ENCODE peak calls at places on chromosomes 7 and 10, in six cellular contexts. F is fibroblast of lung, O is heart left ventricle, U is PC-9, D is AG10803, W is lower lobe of right lung. V is an unnamed sample.

GRCh38 chr10:87852092-87852491 is 11.2 kb downstream of the KLLN start:
- DNase-seq in F (no peak), O (no peak), U (no peak), D (no peak), W (no peak), V (no peak)

GRCh38 chr7:23864984-23865383 is 155.0 kb downstream of the STK31 start:
- DNase-seq in F (peak), O (no peak), U (peak), D (peak), W (no peak), V (no peak)

GRCh38 chr10:72740526-72740925 is 48.6 kb downstream of the MCU start:
- DNase-seq in F (peak), O (peak), U (peak), D (no peak), W (no peak), V (no peak)

GRCh38 chr7:108813247-108814014 is 243.8 kb downstream of the DNAJB9 start:
- DNase-seq in F (no peak), O (no peak), U (no peak), D (no peak), W (no peak), V (no peak)

GRCh38 chr10:123143162-123143824 is 4.6 kb upstream of the HMX2 start:
- DNase-seq in F (no peak), O (no peak), U (no peak), D (no peak), W (no peak), V (no peak)

GRCh38 chr7:73615886-73616285 is 8.4 kb downstream of the MLXIPL start:
- DNase-seq in F (no peak), O (no peak), U (no peak), D (peak), W (no peak), V (no peak)

GRCh38 chr10:123096452-123096851 is 39.3 kb upstream of the HMX3 start:
- DNase-seq in F (no peak), O (no peak), U (no peak), D (no peak), W (no peak), V (no peak)

GRCh38 chr7:92797693-92798092 is 38.7 kb downstream of the CDK6 start:
- DNase-seq in F (peak), O (peak), U (no peak), D (peak), W (no peak), V (no peak)

GRCh38 chr10:72682626-72683025 is 9.3 kb upstream of the MCU start:
- DNase-seq in F (peak), O (no peak), U (no peak), D (no peak), W (no peak), V (no peak)

GRCh38 chr10:68560916-68561691 is 967 bp downstream of the TET1 start:
- DNase-seq in F (peak), O (peak), U (no peak), D (no peak), W (no peak), V (no peak)

GRCh38 chr10:114825513-114826253 is 4.1 kb downstream of the FHIP2A start:
- DNase-seq in F (peak), O (no peak), U (no peak), D (peak), W (no peak), V (no peak)

GRCh38 chr10:62076872-62077271 is 175.4 kb downstream of the ARID5B start:
- DNase-seq in F (peak), O (no peak), U (peak), D (peak), W (no peak), V (no peak)

GRCh38 chr7:4139656-4140320 is 542.3 kb upstream of the FOXK1 start:
- DNase-seq in F (no peak), O (no peak), U (no peak), D (no peak), W (peak), V (no peak)

GRCh38 chr7:7181519-7182155 is 707 bp upstream of the C1GALT1 start:
- DNase-seq in F (peak), O (peak), U (peak), D (peak), W (peak), V (no peak)

GRCh38 chr7:101725911-101726310 is 91.5 kb upstream of the CUX1 start:
- DNase-seq in F (no peak), O (no peak), U (no peak), D (no peak), W (no peak), V (no peak)

GRCh38 chr7:13312327-13312726 is 624.9 kb downstream of the ARL4A start:
- DNase-seq in F (no peak), O (no peak), U (no peak), D (no peak), W (no peak), V (no peak)

GRCh38 chr10:118498623-118499022 is 96.8 kb downstream of the PRLHR start:
- DNase-seq in F (no peak), O (no peak), U (no peak), D (no peak), W (no peak), V (no peak)

GRCh38 chr10:131144711-131145375 is 166.7 kb downstream of the TCERG1L start:
- DNase-seq in F (no peak), O (no peak), U (no peak), D (no peak), W (peak), V (peak)

GRCh38 chr7:31192996-31193395 is 140.9 kb downstream of the ADCYAP1R1 start:
- DNase-seq in F (peak), O (peak), U (no peak), D (peak), W (peak), V (peak)

GRCh38 chr7:30989008-30989823 is 25.5 kb downstream of the GHRHR start:
- DNase-seq in F (no peak), O (no peak), U (no peak), D (no peak), W (no peak), V (no peak)

GRCh38 chr10:48509974-48510692 is 94.7 kb downstream of the ARHGAP22 start:
- DNase-seq in F (no peak), O (no peak), U (no peak), D (no peak), W (no peak), V (no peak)

GRCh38 chr10:46224414-46224682 is 62.4 kb upstream of the ANTXRL start:
- DNase-seq in F (no peak), O (no peak), U (no peak), D (no peak), W (no peak), V (no peak)

GRCh38 chr10:46223626-46224413 is 63.0 kb upstream of the ANTXRL start:
- DNase-seq in F (no peak), O (peak), U (no peak), D (no peak), W (no peak), V (no peak)

GRCh38 chr10:46222364-46222935 is 64.3 kb upstream of the ANTXRL start:
- DNase-seq in F (peak), O (no peak), U (peak), D (peak), W (no peak), V (no peak)

GRCh38 chr10:46220872-46221538 is 65.8 kb upstream of the ANTXRL start:
- DNase-seq in F (no peak), O (no peak), U (no peak), D (no peak), W (no peak), V (no peak)

DNA sequence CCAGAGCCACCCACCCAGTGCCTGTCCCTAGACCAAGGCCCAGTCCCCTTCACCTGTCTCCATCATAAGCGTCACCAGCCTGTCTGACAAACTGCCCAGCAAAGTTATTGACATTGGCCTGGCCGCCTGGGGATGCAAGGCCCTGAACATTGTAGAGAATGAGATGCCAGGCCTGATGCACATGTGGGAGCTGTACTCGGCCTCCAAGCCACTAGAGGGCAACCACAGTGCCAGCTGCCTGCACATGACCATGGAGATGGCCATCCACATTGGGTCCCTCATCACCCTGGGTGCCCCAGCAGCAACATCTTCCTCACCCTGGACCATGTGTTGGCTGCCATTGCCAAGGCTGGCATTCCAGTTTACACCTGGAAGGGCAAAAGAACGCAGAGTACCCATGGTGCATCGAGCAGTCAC is 63.7 kb upstream of the ANTXRL start:
- DNase-seq in F (no peak), O (no peak), U (no peak), D (no peak), W (no peak), V (no peak)
- TF ChIP-seq CTCF in F (no peak), O (no peak), U (peak), D (peak), W (no peak), V (peak)

GRCh38 chr10:75392271-75392670 is 9.3 kb downstream of the ZNF503 start:
- DNase-seq in F (no peak), O (no peak), U (peak), D (no peak), W (no peak), V (no peak)
- TF ChIP-seq CTCF in F (no peak), O (no peak), U (no peak), D (no peak), W (no peak), V (no peak)

GRCh38 chr7:40760293-40760964 is 625.6 kb downstream of the SUGCT start:
- DNase-seq in F (no peak), O (no peak), U (no peak), D (no peak), W (no peak), V (no peak)

GRCh38 chr7:40758590-40758989 is 623.8 kb downstream of the SUGCT start:
- DNase-seq in F (no peak), O (no peak), U (no peak), D (no peak), W (no peak), V (no peak)

GRCh38 chr7:40763319-40764287 is 628.8 kb downstream of the SUGCT start:
- DNase-seq in F (peak), O (no peak), U (no peak), D (peak), W (no peak), V (no peak)

GRCh38 chr7:40760997-40761396 is 626.2 kb downstream of the SUGCT start:
- DNase-seq in F (no peak), O (no peak), U (no peak), D (no peak), W (no peak), V (peak)

DNA sequence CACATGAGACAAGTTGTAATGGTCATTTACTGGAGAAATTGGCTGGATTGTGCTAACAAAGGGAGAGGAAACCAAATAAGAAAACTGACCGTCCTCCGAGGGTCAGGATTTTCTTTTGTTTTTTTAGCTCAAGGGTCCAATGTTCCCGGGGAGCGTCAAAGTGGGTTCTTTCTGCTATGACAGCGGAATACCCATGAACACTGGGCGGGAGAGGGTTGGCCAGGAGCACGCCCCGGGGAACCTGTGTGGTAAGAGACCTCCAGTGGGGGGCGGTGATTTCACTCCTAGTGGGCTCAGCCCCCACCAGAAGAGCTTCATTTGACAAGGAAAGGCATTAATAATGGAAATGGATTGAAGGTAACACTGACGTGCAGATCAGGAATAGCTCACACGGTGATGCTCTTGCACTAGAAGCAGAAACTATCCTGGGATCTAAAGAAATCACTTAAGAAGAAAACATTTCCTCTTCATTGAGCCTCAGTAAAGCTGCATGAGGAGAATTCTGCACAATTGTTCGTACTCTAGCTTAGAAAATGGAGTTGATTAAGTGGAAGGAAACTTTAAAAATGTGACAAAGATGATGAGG is 627.0 kb downstream of the SUGCT start:
- DNase-seq in F (no peak), O (no peak), U (no peak), D (no peak), W (no peak), V (no peak)
- TF ChIP-seq CTCF in F (no peak), O (no peak), U (peak), D (peak), W (no peak), V (no peak)

GRCh38 chr7:65239707-65240352 is 133.8 kb upstream of the ZNF92 start:
- DNase-seq in F (peak), O (no peak), U (no peak), D (no peak), W (peak), V (no peak)
- TF ChIP-seq CTCF in F (no peak), O (no peak), U (no peak), D (no peak), W (no peak), V (no peak)

GRCh38 chr10:55180357-55180756 is 379.3 kb upstream of the PCDH15 start:
- DNase-seq in F (no peak), O (no peak), U (no peak), D (no peak), W (no peak), V (no peak)

GRCh38 chr10:55169509-55169908 is 368.5 kb upstream of the PCDH15 start:
- DNase-seq in F (no peak), O (no peak), U (no peak), D (no peak), W (no peak), V (no peak)

DNA sequence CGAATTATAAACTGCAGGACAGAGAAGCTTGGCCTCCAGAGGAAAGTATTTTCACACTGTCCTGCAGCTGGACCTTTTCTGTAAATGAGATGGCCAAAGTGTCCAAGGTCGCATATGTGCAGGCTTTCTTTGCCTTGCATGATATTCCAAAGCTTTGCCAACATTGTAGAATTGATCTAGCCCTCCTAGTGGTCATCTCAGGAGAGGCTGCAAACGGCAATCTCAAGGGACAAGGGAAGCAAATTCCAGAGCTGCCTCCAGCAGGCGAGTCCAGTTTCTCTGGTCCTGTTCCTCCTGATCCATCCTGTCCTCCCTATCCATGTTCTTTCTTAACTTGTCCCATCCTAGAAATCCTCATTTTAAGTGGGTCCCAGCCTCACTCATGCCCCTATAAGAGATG is 373.4 kb upstream of the PCDH15 start:
- DNase-seq in F (no peak), O (no peak), U (no peak), D (no peak), W (no peak), V (no peak)
- TF ChIP-seq CTCF in F (peak), O (no peak), U (peak), D (no peak), W (no peak), V (peak)

GRCh38 chr7:134313543-134313942 is 3.2 kb downstream of the SLC35B4 start:
- DNase-seq in F (no peak), O (no peak), U (no peak), D (no peak), W (no peak), V (peak)

GRCh38 chr7:134315679-134316538 is 821 bp downstream of the SLC35B4 start:
- DNase-seq in F (peak), O (no peak), U (no peak), D (peak), W (no peak), V (no peak)

GRCh38 chr7:134318443-134318842 is 1.7 kb upstream of the SLC35B4 start:
- DNase-seq in F (no peak), O (no peak), U (no peak), D (peak), W (no peak), V (no peak)

GRCh38 chr7:134317434-134317833 is 704 bp upstream of the SLC35B4 start:
- DNase-seq in F (no peak), O (no peak), U (no peak), D (no peak), W (no peak), V (no peak)

DNA sequence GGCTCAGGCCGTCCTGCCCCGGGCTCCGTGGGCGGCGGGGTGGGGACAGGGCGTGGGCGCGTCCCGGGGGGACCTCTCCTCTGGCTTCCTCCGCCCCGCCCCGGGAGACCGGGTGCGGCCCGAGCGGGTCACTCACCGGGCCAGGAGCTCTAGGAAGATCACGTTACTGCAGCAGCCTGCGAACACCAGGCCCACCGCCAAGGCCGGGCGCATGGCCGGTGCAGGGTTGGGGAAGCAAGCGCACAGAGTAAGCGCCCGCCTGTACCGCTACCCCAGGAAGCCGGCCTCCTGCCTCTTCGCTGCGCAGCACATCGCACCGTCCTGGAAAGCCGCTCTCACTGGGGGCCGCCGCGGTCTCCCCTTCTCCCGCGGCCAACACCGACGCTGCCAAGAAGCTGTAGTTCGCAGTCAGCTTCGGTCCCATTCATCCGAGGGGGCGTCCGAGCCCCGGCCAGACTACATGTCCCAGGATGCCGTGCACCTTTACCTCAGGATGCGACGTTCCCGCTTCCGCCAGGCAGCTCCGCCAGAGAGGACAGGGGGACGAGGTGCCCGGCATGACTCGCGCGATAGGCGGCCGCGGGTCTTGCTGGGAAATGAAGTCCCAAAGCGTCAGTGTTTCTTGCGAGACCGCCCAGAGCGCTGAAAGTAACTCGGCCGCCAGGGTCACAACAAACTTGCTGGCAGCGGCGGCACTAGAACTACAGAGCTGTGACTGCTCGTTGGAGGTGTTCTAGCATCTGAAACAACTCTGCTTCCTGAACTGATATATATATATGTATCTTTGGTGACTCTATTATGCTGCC is at the start of gene SLC35B4:
- DNase-seq in F (peak), O (peak), U (peak), D (peak), W (peak), V (peak)
- TF ChIP-seq CTCF in F (peak), O (peak), U (no peak), D (peak), W (peak), V (no peak)

GRCh38 chr10:22016046-22016705 is 12.6 kb upstream of the DNAJC1 start:
- DNase-seq in F (peak), O (no peak), U (no peak), D (no peak), W (no peak), V (no peak)

GRCh38 chr10:22005763-22006162 is 2.2 kb upstream of the DNAJC1 start:
- DNase-seq in F (no peak), O (no peak), U (no peak), D (no peak), W (no peak), V (no peak)

GRCh38 chr10:22006379-22006884 is 2.9 kb upstream of the DNAJC1 start:
- DNase-seq in F (no peak), O (no peak), U (no peak), D (no peak), W (no peak), V (no peak)

DNA sequence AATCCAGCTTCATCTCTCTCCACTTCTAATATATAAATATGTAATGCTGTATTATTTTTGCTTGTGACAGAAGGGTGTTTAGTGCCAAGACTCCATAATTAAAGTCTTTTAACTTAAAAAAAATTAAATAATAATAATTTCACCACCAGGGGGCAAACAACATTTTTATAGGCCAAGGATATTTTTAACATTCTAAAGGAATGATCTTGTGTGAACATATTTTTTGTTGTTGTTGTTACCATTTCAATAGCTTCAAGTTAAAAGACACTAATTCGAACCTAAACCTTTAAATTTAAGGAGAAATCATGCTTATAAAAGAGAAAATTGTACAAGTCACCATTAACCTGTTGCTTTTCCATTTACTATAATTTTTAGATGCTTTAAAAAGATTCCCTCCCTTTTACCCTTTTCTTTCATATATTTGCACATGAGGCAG is 7.5 kb upstream of the DNAJC1 start:
- DNase-seq in F (peak), O (no peak), U (no peak), D (peak), W (no peak), V (no peak)
- TF ChIP-seq CTCF in F (no peak), O (peak), U (peak), D (peak), W (peak), V (peak)

V was measured in LNCaP clone FGC.